ENCODE peak calls at places on chromosomes 11 and 22, in five cellular contexts. C is stimulated activated CD8-positive, alpha-beta memory T cell treated with anti-CD3 and anti-CD28 coated beads, Interleukin-2, amount 100 ng/mL, for 48 hours; L is caudate nucleus; E is adrenal gland; Q is activated CD4-positive, alpha-beta T cell treated with anti-CD3 and anti-CD28 coated beads, Interleukin-2, amount 10 ng/mL, durations not matched to agents 7 days and 5 days. M is an unnamed sample.

GRCh38 chr22:27213291-27213690 is 555.9 kb downstream of the MIAT start:
- DNase-seq in C (no peak), E (no peak), L (no peak), Q (no peak), M (no peak)

GRCh38 chr11:1226226-1226961 is 3.5 kb downstream of the MUC5B start:
- DNase-seq in C (no peak), Q (no peak), L (no peak), E (no peak), M (no peak)

GRCh38 chr11:134951305-134951700 is 539.3 kb upstream of the B3GAT1 start:
- DNase-seq in Q (no peak), E (no peak), C (no peak), L (no peak), M (no peak)

GRCh38 chr22:47575291-47575690 is 812.8 kb downstream of the TBC1D22A start:
- DNase-seq in Q (no peak), E (no peak), C (no peak), L (no peak), M (no peak)

GRCh38 chr11:67484847-67485311 is 2.1 kb downstream of the AIP start:
- DNase-seq in Q (peak; percentile 70), E (no peak), L (no peak), C (peak; percentile 72), M (peak; percentile 55)

GRCh38 chr11:61417670-61418069 is 12.1 kb downstream of the CPSF7 start:
- DNase-seq in Q (no peak), L (no peak), E (no peak), C (no peak), M (peak; percentile 88)

GRCh38 chr22:17121235-17122195 is at the start of gene TMEM121B:
- DNase-seq in Q (no peak), E (peak; percentile 61), L (no peak), C (no peak), M (peak; percentile 29)

GRCh38 chr11:6927030-6927617 is 898 bp downstream of the ZNF215 start:
- DNase-seq in Q (no peak), E (no peak), L (no peak), C (no peak), M (no peak)

GRCh38 chr11:119489087-119489486 is 66.1 kb upstream of the THY1 start:
- DNase-seq in Q (no peak), C (no peak), E (no peak), L (no peak), M (no peak)

GRCh38 chr11:129239207-129239606 is 47.1 kb upstream of the ARHGAP32 start:
- DNase-seq in E (no peak), C (no peak), Q (no peak), L (no peak), M (no peak)

GRCh38 chr22:27809226-27809625 is 7.7 kb upstream of the MN1 start:
- DNase-seq in C (no peak), L (no peak), Q (no peak), E (no peak), M (no peak)

GRCh38 chr11:130208241-130209127 is 48.9 kb downstream of the ST14 start:
- DNase-seq in E (peak; percentile 6), L (no peak), C (no peak), Q (no peak), M (no peak)

GRCh38 chr11:21472256-21472655 is 720.6 kb upstream of the ANO5 start:
- DNase-seq in C (no peak), Q (no peak), L (no peak), E (no peak), M (no peak)

GRCh38 chr11:123511037-123511870 is 81.2 kb downstream of the GRAMD1B start:
- DNase-seq in C (peak; percentile 66), E (peak; percentile 92), Q (peak; percentile 79), L (peak; percentile 47), M (peak; percentile 80)

M was measured in AML-193.